ENCODE peak calls at places on chromosomes 1 and 21, in nine cellular contexts. One of them, this sample, is unnamed.
A peak's percentile ranks its signal among the peaks of the same experiment; 100 is the strongest.

GRCh38 chr21:44942566-44942965 is 2.7 kb downstream of the SLX9 start:
- DNase-seq in endothelial cell of umbilical vein: no peak
- DNase-seq in GM23248: no peak
- DNase-seq in neural progenitor cell: no peak
- DNase-seq in fibroblast of lung: no peak
- DNase-seq in HCT116: no peak
- DNase-seq in GM23338: no peak
- DNase-seq in PC-3: no peak
- DNase-seq in A673: no peak
- DNase-seq in this sample: no peak

GRCh38 chr1:78004719-78005346 is at the start of gene DNAJB4:
- DNase-seq in endothelial cell of umbilical vein: peak; percentile 98
- DNase-seq in GM23248: peak; percentile 98
- DNase-seq in neural progenitor cell: peak; percentile 81
- DNase-seq in fibroblast of lung: peak; percentile 99
- DNase-seq in HCT116: peak; percentile 97
- DNase-seq in GM23338: peak; percentile 86
- DNase-seq in PC-3: peak; percentile 95
- DNase-seq in A673: peak; percentile 98
- DNase-seq in this sample: peak; percentile 98

GRCh38 chr1:55313903-55314302 is 98.7 kb upstream of the USP24 start:
- DNase-seq in endothelial cell of umbilical vein: peak; percentile 54
- DNase-seq in GM23248: peak; percentile 42
- DNase-seq in neural progenitor cell: peak; percentile 41
- DNase-seq in fibroblast of lung: no peak
- DNase-seq in HCT116: no peak
- DNase-seq in GM23338: no peak
- DNase-seq in PC-3: no peak
- DNase-seq in A673: peak; percentile 9
- DNase-seq in this sample: peak; percentile 10

GRCh38 chr1:70486676-70487470 is 75.8 kb downstream of the CTH start:
- DNase-seq in endothelial cell of umbilical vein: no peak
- DNase-seq in GM23248: peak; percentile 90
- DNase-seq in neural progenitor cell: no peak
- DNase-seq in fibroblast of lung: peak; percentile 91
- DNase-seq in HCT116: no peak
- DNase-seq in GM23338: no peak
- DNase-seq in PC-3: peak; percentile 80
- DNase-seq in A673: no peak
- DNase-seq in this sample: peak; percentile 95

GRCh38 chr21:33117268-33117888 is 47.4 kb downstream of the OLIG1 start:
- DNase-seq in endothelial cell of umbilical vein: no peak
- DNase-seq in GM23248: no peak
- DNase-seq in neural progenitor cell: no peak
- DNase-seq in fibroblast of lung: no peak
- DNase-seq in HCT116: no peak
- DNase-seq in GM23338: no peak
- DNase-seq in PC-3: no peak
- DNase-seq in A673: no peak
- DNase-seq in this sample: no peak

GRCh38 chr21:38861989-38862683 is 56.4 kb downstream of the ETS2 start:
- DNase-seq in endothelial cell of umbilical vein: no peak
- DNase-seq in GM23248: no peak
- DNase-seq in neural progenitor cell: no peak
- DNase-seq in fibroblast of lung: no peak
- DNase-seq in HCT116: no peak
- DNase-seq in GM23338: no peak
- DNase-seq in PC-3: no peak
- DNase-seq in A673: no peak
- DNase-seq in this sample: no peak

GRCh38 chr1:206713910-206714312 is 29.2 kb downstream of the MAPKAPK2 start:
- DNase-seq in endothelial cell of umbilical vein: no peak
- DNase-seq in GM23248: peak; percentile 87
- DNase-seq in neural progenitor cell: no peak
- DNase-seq in fibroblast of lung: peak; percentile 46
- DNase-seq in HCT116: no peak
- DNase-seq in GM23338: no peak
- DNase-seq in PC-3: peak; percentile 63
- DNase-seq in A673: no peak
- DNase-seq in this sample: no peak

GRCh38 chr21:14591882-14592281 is 45.8 kb upstream of the SAMSN1 start:
- DNase-seq in endothelial cell of umbilical vein: peak; percentile 58
- DNase-seq in GM23248: peak; percentile 30
- DNase-seq in neural progenitor cell: no peak
- DNase-seq in fibroblast of lung: peak; percentile 66
- DNase-seq in HCT116: no peak
- DNase-seq in GM23338: no peak
- DNase-seq in PC-3: peak; percentile 26
- DNase-seq in A673: no peak
- DNase-seq in this sample: no peak

GRCh38 chr1:36208978-36209708 is 15.1 kb upstream of the THRAP3 start:
- DNase-seq in endothelial cell of umbilical vein: no peak
- DNase-seq in GM23248: peak; percentile 38
- DNase-seq in neural progenitor cell: no peak
- DNase-seq in fibroblast of lung: no peak
- DNase-seq in HCT116: no peak
- DNase-seq in GM23338: no peak
- DNase-seq in PC-3: no peak
- DNase-seq in A673: peak; percentile 67
- DNase-seq in this sample: no peak

DNA sequence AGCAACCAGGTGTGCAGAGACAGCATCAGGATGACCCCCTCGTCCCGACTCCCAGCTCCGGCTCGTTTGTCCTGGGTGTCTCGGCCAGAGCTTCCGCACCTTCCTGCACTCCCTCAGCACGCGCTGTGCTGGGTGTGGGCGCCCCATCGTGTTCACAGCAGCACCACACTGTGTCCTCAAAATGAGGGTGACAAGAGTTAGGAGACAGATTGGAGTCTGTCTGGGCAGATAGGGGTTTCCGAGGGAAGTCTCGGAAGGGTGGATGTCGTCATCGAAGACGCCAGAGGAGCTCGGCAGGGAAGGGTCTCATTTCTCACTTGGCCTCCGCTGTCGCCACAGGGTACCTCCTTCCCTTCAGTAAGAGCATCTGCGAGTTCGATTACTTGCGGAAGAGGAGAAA is 4.1 kb downstream of the CCDC27 start:
- DNase-seq in endothelial cell of umbilical vein: no peak
- DNase-seq in GM23248: no peak
- DNase-seq in neural progenitor cell: no peak
- DNase-seq in fibroblast of lung: no peak
- DNase-seq in HCT116: no peak
- DNase-seq in GM23338: no peak
- DNase-seq in PC-3: no peak
- DNase-seq in A673: no peak
- DNase-seq in this sample: no peak
- TF ChIP-seq EZH2 in endothelial cell of umbilical vein: no peak
- TF ChIP-seq EZH2 in GM23248: no peak
- TF ChIP-seq EZH2 in neural progenitor cell: no peak
- TF ChIP-seq EZH2 in fibroblast of lung: no peak
- TF ChIP-seq EZH2 in HCT116: no peak
- TF ChIP-seq EZH2 in GM23338: no peak
- TF ChIP-seq EZH2 in PC-3: no peak
- TF ChIP-seq EZH2 in A673: no peak
- TF ChIP-seq EZH2 in this sample: no peak

DNA sequence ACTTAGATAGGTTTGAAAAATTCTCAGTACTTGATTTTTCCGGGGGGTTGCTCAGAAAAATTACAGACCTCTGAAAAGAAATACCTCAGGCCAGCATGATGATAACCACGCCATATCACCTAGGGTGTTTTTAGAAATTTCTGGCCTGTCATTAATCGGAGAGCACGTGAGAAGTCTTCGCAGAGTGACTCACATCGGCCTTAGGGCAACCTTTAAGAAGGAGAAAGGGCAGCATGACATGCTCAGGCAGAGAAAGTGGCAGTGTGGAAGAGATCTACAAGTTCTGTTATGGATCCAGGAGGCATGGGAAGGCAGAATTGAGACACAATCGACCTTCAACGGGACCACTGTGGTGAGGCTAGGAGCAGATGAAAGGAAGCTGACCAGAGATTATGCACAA is 506.3 kb downstream of the LMO4 start:
- DNase-seq in endothelial cell of umbilical vein: no peak
- DNase-seq in GM23248: no peak
- DNase-seq in neural progenitor cell: no peak
- DNase-seq in fibroblast of lung: no peak
- DNase-seq in HCT116: no peak
- DNase-seq in GM23338: no peak
- DNase-seq in PC-3: no peak
- DNase-seq in A673: no peak
- DNase-seq in this sample: no peak
- TF ChIP-seq EZH2 in endothelial cell of umbilical vein: no peak
- TF ChIP-seq EZH2 in GM23248: no peak
- TF ChIP-seq EZH2 in neural progenitor cell: no peak
- TF ChIP-seq EZH2 in fibroblast of lung: no peak
- TF ChIP-seq EZH2 in HCT116: no peak
- TF ChIP-seq EZH2 in GM23338: no peak
- TF ChIP-seq EZH2 in PC-3: no peak
- TF ChIP-seq EZH2 in A673: no peak
- TF ChIP-seq EZH2 in this sample: no peak

GRCh38 chr1:19877351-19877750 is 4.8 kb upstream of the OTUD3 start:
- DNase-seq in endothelial cell of umbilical vein: no peak
- DNase-seq in GM23248: no peak
- DNase-seq in neural progenitor cell: no peak
- DNase-seq in fibroblast of lung: no peak
- DNase-seq in HCT116: no peak
- DNase-seq in GM23338: no peak
- DNase-seq in PC-3: no peak
- DNase-seq in A673: no peak
- DNase-seq in this sample: no peak
- TF ChIP-seq EZH2 in endothelial cell of umbilical vein: no peak
- TF ChIP-seq EZH2 in GM23248: no peak
- TF ChIP-seq EZH2 in neural progenitor cell: no peak
- TF ChIP-seq EZH2 in fibroblast of lung: no peak
- TF ChIP-seq EZH2 in HCT116: no peak
- TF ChIP-seq EZH2 in GM23338: no peak
- TF ChIP-seq EZH2 in PC-3: no peak
- TF ChIP-seq EZH2 in A673: no peak
- TF ChIP-seq EZH2 in this sample: no peak

GRCh38 chr1:205343431-205344009 is 13.2 kb downstream of the KLHDC8A start:
- DNase-seq in endothelial cell of umbilical vein: no peak
- DNase-seq in GM23248: peak; percentile 35
- DNase-seq in neural progenitor cell: peak; percentile 68
- DNase-seq in fibroblast of lung: no peak
- DNase-seq in HCT116: no peak
- DNase-seq in GM23338: peak; percentile 78
- DNase-seq in PC-3: no peak
- DNase-seq in A673: no peak
- DNase-seq in this sample: no peak

GRCh38 chr1:205340674-205341073 is 16.0 kb downstream of the KLHDC8A start:
- DNase-seq in endothelial cell of umbilical vein: no peak
- DNase-seq in GM23248: no peak
- DNase-seq in neural progenitor cell: no peak
- DNase-seq in fibroblast of lung: no peak
- DNase-seq in HCT116: no peak
- DNase-seq in GM23338: no peak
- DNase-seq in PC-3: no peak
- DNase-seq in A673: no peak
- DNase-seq in this sample: no peak

GRCh38 chr1:205345761-205346160 is 11.0 kb downstream of the KLHDC8A start:
- DNase-seq in endothelial cell of umbilical vein: no peak
- DNase-seq in GM23248: no peak
- DNase-seq in neural progenitor cell: no peak
- DNase-seq in fibroblast of lung: no peak
- DNase-seq in HCT116: no peak
- DNase-seq in GM23338: no peak
- DNase-seq in PC-3: no peak
- DNase-seq in A673: no peak
- DNase-seq in this sample: no peak

GRCh38 chr1:205346956-205347574 is 9.7 kb downstream of the KLHDC8A start:
- DNase-seq in endothelial cell of umbilical vein: no peak
- DNase-seq in GM23248: peak; percentile 26
- DNase-seq in neural progenitor cell: no peak
- DNase-seq in fibroblast of lung: no peak
- DNase-seq in HCT116: no peak
- DNase-seq in GM23338: peak; percentile 57
- DNase-seq in PC-3: peak; percentile 48
- DNase-seq in A673: no peak
- DNase-seq in this sample: peak; percentile 68

GRCh38 chr1:205344010-205344808 is 12.5 kb downstream of the KLHDC8A start:
- DNase-seq in endothelial cell of umbilical vein: no peak
- DNase-seq in GM23248: peak; percentile 49
- DNase-seq in neural progenitor cell: peak; percentile 78
- DNase-seq in fibroblast of lung: no peak
- DNase-seq in HCT116: no peak
- DNase-seq in GM23338: peak; percentile 76
- DNase-seq in PC-3: no peak
- DNase-seq in A673: peak; percentile 34
- DNase-seq in this sample: no peak
- TF ChIP-seq EZH2 in endothelial cell of umbilical vein: peak; percentile 97
- TF ChIP-seq EZH2 in GM23248: peak; percentile 93
- TF ChIP-seq EZH2 in neural progenitor cell: peak; percentile 53
- TF ChIP-seq EZH2 in fibroblast of lung: peak; percentile 98
- TF ChIP-seq EZH2 in HCT116: no peak
- TF ChIP-seq EZH2 in GM23338: no peak
- TF ChIP-seq EZH2 in PC-3: peak; percentile 50
- TF ChIP-seq EZH2 in A673: no peak
- TF ChIP-seq EZH2 in this sample: peak; percentile 75

DNA sequence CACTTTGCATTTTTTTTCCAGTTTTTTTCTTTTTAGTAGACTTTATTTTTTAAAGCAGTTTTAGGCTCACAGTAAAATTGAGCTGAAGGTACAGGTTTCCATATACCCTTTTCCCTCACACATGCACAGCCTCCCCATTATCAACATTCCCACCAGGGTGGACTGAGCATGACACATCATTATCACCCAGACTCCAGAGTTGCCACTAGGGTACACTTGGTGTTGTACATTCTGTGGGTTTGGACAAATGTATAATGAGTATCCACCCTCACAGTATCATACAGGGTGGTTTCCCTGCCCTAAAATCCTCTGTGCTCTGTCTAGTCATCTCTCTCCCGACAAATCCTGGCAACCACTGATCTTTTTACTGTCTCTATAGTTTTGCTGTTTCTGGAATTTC is 3.0 kb upstream of the AIM2 start:
- DNase-seq in endothelial cell of umbilical vein: no peak
- DNase-seq in GM23248: peak; percentile 14
- DNase-seq in neural progenitor cell: no peak
- DNase-seq in fibroblast of lung: no peak
- DNase-seq in HCT116: no peak
- DNase-seq in GM23338: no peak
- DNase-seq in PC-3: no peak
- DNase-seq in A673: no peak
- DNase-seq in this sample: no peak
- TF ChIP-seq EZH2 in endothelial cell of umbilical vein: no peak
- TF ChIP-seq EZH2 in GM23248: no peak
- TF ChIP-seq EZH2 in neural progenitor cell: no peak
- TF ChIP-seq EZH2 in fibroblast of lung: no peak
- TF ChIP-seq EZH2 in HCT116: no peak
- TF ChIP-seq EZH2 in GM23338: no peak
- TF ChIP-seq EZH2 in PC-3: no peak
- TF ChIP-seq EZH2 in A673: no peak
- TF ChIP-seq EZH2 in this sample: no peak

DNA sequence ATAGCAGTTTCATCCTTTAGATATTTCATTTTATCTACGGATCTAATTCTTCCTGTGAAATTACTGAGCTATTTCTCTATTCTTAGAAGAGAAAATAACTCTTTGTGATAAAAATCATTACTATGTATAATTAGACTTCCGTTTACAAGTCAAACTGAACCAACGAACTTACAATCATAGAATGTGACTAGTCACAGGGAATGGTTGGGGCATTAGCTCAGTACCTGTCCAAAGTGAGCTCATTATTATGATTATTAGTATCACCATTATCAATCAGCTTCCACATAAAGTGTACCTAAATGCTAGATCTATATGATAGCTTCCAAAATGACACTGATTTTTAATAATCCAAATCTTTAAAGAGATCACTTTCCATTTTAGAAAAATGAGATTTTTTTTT is 12.5 kb downstream of the AMY2B start:
- DNase-seq in endothelial cell of umbilical vein: no peak
- DNase-seq in GM23248: no peak
- DNase-seq in neural progenitor cell: no peak
- DNase-seq in fibroblast of lung: no peak
- DNase-seq in HCT116: no peak
- DNase-seq in GM23338: no peak
- DNase-seq in PC-3: no peak
- DNase-seq in A673: no peak
- DNase-seq in this sample: no peak
- TF ChIP-seq EZH2 in endothelial cell of umbilical vein: no peak
- TF ChIP-seq EZH2 in GM23248: no peak
- TF ChIP-seq EZH2 in neural progenitor cell: no peak
- TF ChIP-seq EZH2 in fibroblast of lung: no peak
- TF ChIP-seq EZH2 in HCT116: no peak
- TF ChIP-seq EZH2 in GM23338: no peak
- TF ChIP-seq EZH2 in PC-3: no peak
- TF ChIP-seq EZH2 in A673: no peak
- TF ChIP-seq EZH2 in this sample: no peak